ENCODE peak calls at places on chromosomes 1 and 21, in six cellular contexts. M is upper lobe of left lung, A is memory B cell, O is GM20000, N is renal cortical epithelial cell, L is NCI-H1105 treated with DMSO at 0.1 percent for 48 hours. P is an unnamed sample.

GRCh38 chr1:8024329-8024728 is 1.8 kb downstream of the ERRFI1 start:
- DNase-seq in A (no peak), M (no peak), L (no peak), O (no peak), N (no peak), P (no peak)

GRCh38 chr1:170309389-170310013 is 163.7 kb downstream of the NTMT2 start:
- DNase-seq in N (peak), A (no peak), O (no peak), L (no peak), M (no peak), P (no peak)

GRCh38 chr1:224380003-224380402 is 23.3 kb downstream of the CNIH4 start:
- DNase-seq in A (no peak), O (peak), M (no peak), N (peak), L (no peak), P (no peak)

GRCh38 chr1:87644500-87645245 is 316.0 kb downstream of the LMO4 start:
- DNase-seq in N (peak), A (no peak), O (no peak), L (peak), M (no peak), P (no peak)

GRCh38 chr1:10415211-10415930 is 14.9 kb upstream of the CENPS start:
- DNase-seq in N (peak), A (no peak), O (no peak), L (no peak), M (no peak), P (no peak)

GRCh38 chr1:21263653-21264225 is 26.5 kb downstream of the ECE1 start:
- DNase-seq in N (no peak), L (no peak), M (no peak), O (no peak), A (no peak), P (no peak)

GRCh38 chr1:108708726-108709660 is 3.7 kb upstream of the FNDC7 start:
- DNase-seq in M (no peak), O (peak), A (no peak), N (no peak), L (no peak), P (no peak)

GRCh38 chr1:232018512-232019340 is 392.1 kb downstream of the DISC1 start:
- DNase-seq in O (no peak), A (no peak), M (no peak), L (no peak), N (no peak), P (no peak)

GRCh38 chr1:54602559-54602958 is 20.8 kb downstream of the FAM151A start:
- DNase-seq in A (no peak), N (no peak), M (no peak), L (no peak), O (no peak), P (no peak)

GRCh38 chr21:42806489-42807140 is 72.7 kb downstream of the WDR4 start:
- DNase-seq in L (no peak), M (no peak), A (no peak), N (no peak), O (no peak), P (no peak)

GRCh38 chr1:8384577-8384976 is 66.7 kb downstream of the SLC45A1 start:
- DNase-seq in A (no peak), N (peak), L (no peak), O (no peak), M (no peak), P (no peak)

GRCh38 chr1:40243371-40243770 is 4.4 kb upstream of the TMCO2 start:
- DNase-seq in L (no peak), O (no peak), N (no peak), A (no peak), M (no peak), P (no peak)

P was measured in vagina.